ENCODE peak calls at places on chromosomes 5 and 9, in eight cellular contexts. One of them, this sample, is unnamed.

GRCh38 chr9:86909388-86909787 is 37.9 kb downstream of the GAS1 start:
- DNase-seq in cardiac muscle cell: no peak
- DNase-seq in HCT116: no peak
- DNase-seq in body of pancreas: no peak
- DNase-seq in keratinocyte: no peak
- DNase-seq in adrenal gland: no peak
- DNase-seq in upper lobe of right lung: no peak
- DNase-seq in tibial artery: no peak
- DNase-seq in this sample: no peak

GRCh38 chr9:95073918-95074317 is 243.6 kb downstream of the FANCC start:
- DNase-seq in cardiac muscle cell: no peak
- DNase-seq in HCT116: no peak
- DNase-seq in body of pancreas: no peak
- DNase-seq in keratinocyte: no peak
- DNase-seq in adrenal gland: no peak
- DNase-seq in upper lobe of right lung: no peak
- DNase-seq in tibial artery: no peak
- DNase-seq in this sample: no peak

GRCh38 chr5:61467766-61468482 is 135.9 kb downstream of the ZSWIM6 start:
- DNase-seq in cardiac muscle cell: no peak
- DNase-seq in HCT116: no peak
- DNase-seq in body of pancreas: no peak
- DNase-seq in keratinocyte: no peak
- DNase-seq in adrenal gland: no peak
- DNase-seq in upper lobe of right lung: no peak
- DNase-seq in tibial artery: no peak
- DNase-seq in this sample: no peak

GRCh38 chr5:33608476-33609026 is 167.8 kb downstream of the TARS1 start:
- DNase-seq in cardiac muscle cell: no peak
- DNase-seq in HCT116: no peak
- DNase-seq in body of pancreas: no peak
- DNase-seq in keratinocyte: no peak
- DNase-seq in adrenal gland: no peak
- DNase-seq in upper lobe of right lung: no peak
- DNase-seq in tibial artery: no peak
- DNase-seq in this sample: no peak

GRCh38 chr5:16909464-16909863 is 26.6 kb downstream of the MYO10 start:
- DNase-seq in cardiac muscle cell: no peak
- DNase-seq in HCT116: no peak
- DNase-seq in body of pancreas: no peak
- DNase-seq in keratinocyte: no peak
- DNase-seq in adrenal gland: no peak
- DNase-seq in upper lobe of right lung: no peak
- DNase-seq in tibial artery: no peak
- DNase-seq in this sample: no peak

GRCh38 chr5:77960863-77961396 is 184.8 kb upstream of the TBCA start:
- DNase-seq in cardiac muscle cell: no peak
- DNase-seq in HCT116: no peak
- DNase-seq in body of pancreas: no peak
- DNase-seq in keratinocyte: no peak
- DNase-seq in adrenal gland: no peak
- DNase-seq in upper lobe of right lung: no peak
- DNase-seq in tibial artery: no peak
- DNase-seq in this sample: no peak

GRCh38 chr9:35112257-35113020 is 3.2 kb downstream of the ATOSB start:
- DNase-seq in cardiac muscle cell: no peak
- DNase-seq in HCT116: no peak
- DNase-seq in body of pancreas: no peak
- DNase-seq in keratinocyte: no peak
- DNase-seq in adrenal gland: peak
- DNase-seq in upper lobe of right lung: no peak
- DNase-seq in tibial artery: peak
- DNase-seq in this sample: no peak

GRCh38 chr5:167514461-167514860 is 777.0 kb upstream of the WWC1 start:
- DNase-seq in cardiac muscle cell: no peak
- DNase-seq in HCT116: no peak
- DNase-seq in body of pancreas: no peak
- DNase-seq in keratinocyte: no peak
- DNase-seq in adrenal gland: no peak
- DNase-seq in upper lobe of right lung: no peak
- DNase-seq in tibial artery: no peak
- DNase-seq in this sample: no peak

GRCh38 chr5:9850456-9850855 is 220.3 kb upstream of the TAS2R1 start:
- DNase-seq in cardiac muscle cell: no peak
- DNase-seq in HCT116: no peak
- DNase-seq in body of pancreas: no peak
- DNase-seq in keratinocyte: no peak
- DNase-seq in adrenal gland: no peak
- DNase-seq in upper lobe of right lung: no peak
- DNase-seq in tibial artery: no peak
- DNase-seq in this sample: no peak

GRCh38 chr5:87829214-87829551 is 416.5 kb upstream of the CCNH start:
- DNase-seq in cardiac muscle cell: no peak
- DNase-seq in HCT116: peak
- DNase-seq in body of pancreas: peak
- DNase-seq in keratinocyte: no peak
- DNase-seq in adrenal gland: peak
- DNase-seq in upper lobe of right lung: no peak
- DNase-seq in tibial artery: peak
- DNase-seq in this sample: no peak

GRCh38 chr9:137672907-137673791 is 54.3 kb downstream of the EHMT1 start:
- DNase-seq in cardiac muscle cell: peak
- DNase-seq in HCT116: peak
- DNase-seq in body of pancreas: peak
- DNase-seq in keratinocyte: peak
- DNase-seq in adrenal gland: peak
- DNase-seq in upper lobe of right lung: peak
- DNase-seq in tibial artery: peak
- DNase-seq in this sample: peak

GRCh38 chr9:23005061-23005690 is 558.6 kb downstream of the DMRTA1 start:
- DNase-seq in cardiac muscle cell: peak
- DNase-seq in HCT116: no peak
- DNase-seq in body of pancreas: no peak
- DNase-seq in keratinocyte: no peak
- DNase-seq in adrenal gland: no peak
- DNase-seq in upper lobe of right lung: no peak
- DNase-seq in tibial artery: no peak
- DNase-seq in this sample: no peak

GRCh38 chr5:1186351-1187233 is 14.8 kb upstream of the SLC6A19 start:
- DNase-seq in cardiac muscle cell: no peak
- DNase-seq in HCT116: no peak
- DNase-seq in body of pancreas: no peak
- DNase-seq in keratinocyte: no peak
- DNase-seq in adrenal gland: no peak
- DNase-seq in upper lobe of right lung: no peak
- DNase-seq in tibial artery: no peak
- DNase-seq in this sample: no peak

GRCh38 chr5:145362261-145362660 is 472.9 kb downstream of the PRELID2 start:
- DNase-seq in cardiac muscle cell: no peak
- DNase-seq in HCT116: no peak
- DNase-seq in body of pancreas: no peak
- DNase-seq in keratinocyte: peak
- DNase-seq in adrenal gland: no peak
- DNase-seq in upper lobe of right lung: no peak
- DNase-seq in tibial artery: no peak
- DNase-seq in this sample: no peak

GRCh38 chr5:14879985-14880589 is 8.5 kb upstream of the ANKH start:
- DNase-seq in cardiac muscle cell: no peak
- DNase-seq in HCT116: no peak
- DNase-seq in body of pancreas: no peak
- DNase-seq in keratinocyte: no peak
- DNase-seq in adrenal gland: no peak
- DNase-seq in upper lobe of right lung: no peak
- DNase-seq in tibial artery: no peak
- DNase-seq in this sample: no peak

GRCh38 chr5:110070836-110071235 is 381.1 kb downstream of the MAN2A1 start:
- DNase-seq in cardiac muscle cell: no peak
- DNase-seq in HCT116: no peak
- DNase-seq in body of pancreas: no peak
- DNase-seq in keratinocyte: no peak
- DNase-seq in adrenal gland: no peak
- DNase-seq in upper lobe of right lung: no peak
- DNase-seq in tibial artery: no peak
- DNase-seq in this sample: no peak

GRCh38 chr5:92885950-92886349 is 695.1 kb downstream of the NR2F1-AS1 start:
- DNase-seq in cardiac muscle cell: peak
- DNase-seq in HCT116: no peak
- DNase-seq in body of pancreas: no peak
- DNase-seq in keratinocyte: no peak
- DNase-seq in adrenal gland: no peak
- DNase-seq in upper lobe of right lung: no peak
- DNase-seq in tibial artery: no peak
- DNase-seq in this sample: no peak

GRCh38 chr5:175772747-175773533 is 98.4 kb upstream of the CPLX2 start:
- DNase-seq in cardiac muscle cell: no peak
- DNase-seq in HCT116: no peak
- DNase-seq in body of pancreas: no peak
- DNase-seq in keratinocyte: no peak
- DNase-seq in adrenal gland: no peak
- DNase-seq in upper lobe of right lung: no peak
- DNase-seq in tibial artery: no peak
- DNase-seq in this sample: no peak

GRCh38 chr5:51567636-51568035 is 184.4 kb downstream of the ISL1 start:
- DNase-seq in cardiac muscle cell: no peak
- DNase-seq in HCT116: no peak
- DNase-seq in body of pancreas: no peak
- DNase-seq in keratinocyte: peak
- DNase-seq in adrenal gland: no peak
- DNase-seq in upper lobe of right lung: no peak
- DNase-seq in tibial artery: no peak
- DNase-seq in this sample: no peak

GRCh38 chr5:172444626-172445365 is 9.5 kb downstream of the SH3PXD2B start:
- DNase-seq in cardiac muscle cell: no peak
- DNase-seq in HCT116: no peak
- DNase-seq in body of pancreas: no peak
- DNase-seq in keratinocyte: no peak
- DNase-seq in adrenal gland: peak
- DNase-seq in upper lobe of right lung: no peak
- DNase-seq in tibial artery: peak
- DNase-seq in this sample: no peak
- H3K27ac ChIP-seq in cardiac muscle cell: no peak
- H3K27ac ChIP-seq in HCT116: no peak
- H3K27ac ChIP-seq in body of pancreas: peak
- H3K27ac ChIP-seq in keratinocyte: no peak
- H3K27ac ChIP-seq in adrenal gland: peak
- H3K27ac ChIP-seq in upper lobe of right lung: no peak
- H3K27ac ChIP-seq in tibial artery: peak
- H3K27ac ChIP-seq in this sample: peak

DNA sequence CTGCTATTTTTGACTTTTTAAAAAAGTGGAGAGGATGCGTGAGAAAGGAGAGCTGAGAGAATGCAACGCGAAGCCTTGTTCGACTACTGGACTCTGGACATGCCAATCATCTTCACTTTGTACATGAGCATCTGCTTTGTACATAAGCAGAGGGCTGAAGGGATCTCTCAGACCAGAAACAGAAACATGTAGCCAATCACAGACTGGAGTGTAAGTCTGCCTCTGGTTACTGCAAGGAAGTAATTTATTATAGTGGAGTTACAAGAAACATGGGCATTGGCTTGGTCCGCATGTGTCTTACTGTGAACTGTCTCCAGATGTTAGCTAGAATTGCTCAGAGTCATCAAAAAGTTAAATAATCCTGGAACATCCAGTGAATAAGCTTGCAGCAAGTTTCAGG is 190.0 kb upstream of the GRAMD2B start:
- DNase-seq in cardiac muscle cell: no peak
- DNase-seq in HCT116: no peak
- DNase-seq in body of pancreas: no peak
- DNase-seq in keratinocyte: no peak
- DNase-seq in adrenal gland: no peak
- DNase-seq in upper lobe of right lung: no peak
- DNase-seq in tibial artery: no peak
- DNase-seq in this sample: no peak
- H3K27ac ChIP-seq in cardiac muscle cell: no peak
- H3K27ac ChIP-seq in HCT116: no peak
- H3K27ac ChIP-seq in body of pancreas: no peak
- H3K27ac ChIP-seq in keratinocyte: no peak
- H3K27ac ChIP-seq in adrenal gland: no peak
- H3K27ac ChIP-seq in upper lobe of right lung: no peak
- H3K27ac ChIP-seq in tibial artery: no peak
- H3K27ac ChIP-seq in this sample: no peak

DNA sequence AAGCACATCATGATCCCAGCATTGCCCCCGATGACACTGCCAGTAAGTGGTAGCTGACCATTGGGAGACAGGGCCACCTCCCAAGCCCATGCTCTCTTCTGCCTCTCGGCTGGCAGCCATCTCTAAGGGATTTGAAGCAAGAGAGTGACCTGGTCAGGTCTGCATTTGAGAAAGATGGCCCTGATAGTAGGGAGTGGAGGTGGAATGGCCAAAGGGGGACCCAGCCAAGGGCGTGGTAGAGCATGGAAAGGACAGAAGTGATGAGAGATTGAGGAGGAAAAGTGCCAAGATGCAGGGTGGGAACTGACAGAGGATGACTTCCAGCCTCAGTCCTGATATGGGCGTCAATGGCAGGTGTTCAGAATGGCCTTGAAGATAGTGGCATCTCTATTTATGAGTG is 9.0 kb downstream of the ABL1 start:
- DNase-seq in cardiac muscle cell: no peak
- DNase-seq in HCT116: no peak
- DNase-seq in body of pancreas: no peak
- DNase-seq in keratinocyte: no peak
- DNase-seq in adrenal gland: no peak
- DNase-seq in upper lobe of right lung: no peak
- DNase-seq in tibial artery: no peak
- DNase-seq in this sample: no peak
- H3K27ac ChIP-seq in cardiac muscle cell: peak
- H3K27ac ChIP-seq in HCT116: no peak
- H3K27ac ChIP-seq in body of pancreas: no peak
- H3K27ac ChIP-seq in keratinocyte: no peak
- H3K27ac ChIP-seq in adrenal gland: peak
- H3K27ac ChIP-seq in upper lobe of right lung: peak
- H3K27ac ChIP-seq in tibial artery: peak
- H3K27ac ChIP-seq in this sample: peak

GRCh38 chr9:37936965-37937364 is 33.0 kb upstream of the SLC25A51 start:
- DNase-seq in cardiac muscle cell: peak
- DNase-seq in HCT116: no peak
- DNase-seq in body of pancreas: no peak
- DNase-seq in keratinocyte: peak
- DNase-seq in adrenal gland: no peak
- DNase-seq in upper lobe of right lung: no peak
- DNase-seq in tibial artery: no peak
- DNase-seq in this sample: no peak

GRCh38 chr9:37938121-37938906 is 34.4 kb upstream of the SLC25A51 start:
- DNase-seq in cardiac muscle cell: no peak
- DNase-seq in HCT116: no peak
- DNase-seq in body of pancreas: no peak
- DNase-seq in keratinocyte: no peak
- DNase-seq in adrenal gland: peak
- DNase-seq in upper lobe of right lung: no peak
- DNase-seq in tibial artery: no peak
- DNase-seq in this sample: no peak

GRCh38 chr9:37937403-37937802 is 33.5 kb upstream of the SLC25A51 start:
- DNase-seq in cardiac muscle cell: no peak
- DNase-seq in HCT116: no peak
- DNase-seq in body of pancreas: no peak
- DNase-seq in keratinocyte: no peak
- DNase-seq in adrenal gland: no peak
- DNase-seq in upper lobe of right lung: no peak
- DNase-seq in tibial artery: no peak
- DNase-seq in this sample: no peak

GRCh38 chr9:37935106-37935505 is 31.2 kb upstream of the SLC25A51 start:
- DNase-seq in cardiac muscle cell: no peak
- DNase-seq in HCT116: no peak
- DNase-seq in body of pancreas: no peak
- DNase-seq in keratinocyte: no peak
- DNase-seq in adrenal gland: no peak
- DNase-seq in upper lobe of right lung: no peak
- DNase-seq in tibial artery: no peak
- DNase-seq in this sample: no peak

GRCh38 chr9:37936376-37936775 is 32.4 kb upstream of the SLC25A51 start:
- DNase-seq in cardiac muscle cell: no peak
- DNase-seq in HCT116: no peak
- DNase-seq in body of pancreas: no peak
- DNase-seq in keratinocyte: no peak
- DNase-seq in adrenal gland: no peak
- DNase-seq in upper lobe of right lung: no peak
- DNase-seq in tibial artery: no peak
- DNase-seq in this sample: no peak
- H3K27ac ChIP-seq in cardiac muscle cell: no peak
- H3K27ac ChIP-seq in HCT116: no peak
- H3K27ac ChIP-seq in body of pancreas: no peak
- H3K27ac ChIP-seq in keratinocyte: peak
- H3K27ac ChIP-seq in adrenal gland: peak
- H3K27ac ChIP-seq in upper lobe of right lung: no peak
- H3K27ac ChIP-seq in tibial artery: no peak
- H3K27ac ChIP-seq in this sample: peak